ENCODE peak calls at places on chromosome 1, in eight cellular contexts. O, Z, R, T, S, U, V and C are unnamed samples. For H3K36me3, the result is how much of the 10 kb centered on the place peaks cover.

GRCh38 chr1:47580451-47580980 is 142.7 kb downstream of the FOXD2 start:
- DNase-seq in O (no peak), Z (no peak), R (peak), T (no peak), S (no peak), U (peak), V (no peak), C (no peak)

GRCh38 chr1:87744056-87744455 is 415.4 kb downstream of the LMO4 start:
- DNase-seq in O (no peak), Z (no peak), R (no peak), T (no peak), S (no peak), U (no peak), V (no peak), C (no peak)

GRCh38 chr1:5975133-5975880 is 16.9 kb downstream of the NPHP4 start:
- DNase-seq in O (no peak), Z (no peak), R (peak), T (peak), S (peak), U (peak), V (no peak), C (no peak)

GRCh38 chr1:205629751-205630150 is 2.1 kb downstream of the ELK4 start:
- DNase-seq in O (no peak), Z (no peak), R (no peak), T (no peak), S (no peak), U (no peak), V (no peak), C (no peak)

GRCh38 chr1:8822383-8823294 is 5.2 kb upstream of the RERE start:
- DNase-seq in O (peak), Z (no peak), R (peak), T (peak), S (peak), U (no peak), V (peak), C (no peak)

GRCh38 chr1:116909511-116910378 is at the start of gene PTGFRN:
- DNase-seq in O (no peak), Z (peak), R (peak), T (peak), S (peak), U (peak), V (no peak), C (peak)

GRCh38 chr1:7042322-7043231 is 257.3 kb downstream of the CAMTA1 start:
- DNase-seq in O (no peak), Z (no peak), R (peak), T (peak), S (peak), U (no peak), V (no peak), C (peak)

GRCh38 chr1:205493241-205494085 is 11.0 kb upstream of the CDK18 start:
- DNase-seq in O (peak), Z (no peak), R (no peak), T (peak), S (peak), U (no peak), V (peak), C (no peak)

GRCh38 chr1:230147253-230148193 is 80.5 kb downstream of the GALNT2 start:
- DNase-seq in O (no peak), Z (no peak), R (no peak), T (no peak), S (no peak), U (no peak), V (no peak), C (no peak)

GRCh38 chr1:16126160-16126559 is 29.7 kb downstream of the EPHA2 start:
- DNase-seq in O (no peak), Z (no peak), R (peak), T (no peak), S (no peak), U (no peak), V (no peak), C (no peak)

GRCh38 chr1:113018911-113019310 is 54.1 kb upstream of the LRIG2 start:
- DNase-seq in O (no peak), Z (no peak), R (no peak), T (no peak), S (no peak), U (no peak), V (no peak), C (no peak)

GRCh38 chr1:36137776-36138175 is 11.5 kb downstream of the TRAPPC3 start:
- DNase-seq in O (no peak), Z (no peak), R (no peak), T (no peak), S (no peak), U (no peak), V (no peak), C (no peak)

GRCh38 chr1:18701183-18701582 is 70.5 kb downstream of the PAX7 start:
- DNase-seq in O (no peak), Z (no peak), R (no peak), T (no peak), S (no peak), U (no peak), V (no peak), C (no peak)

GRCh38 chr1:27672750-27673112 is 739 bp upstream of the IFI6 start:
- DNase-seq in O (no peak), Z (no peak), R (no peak), T (no peak), S (peak), U (no peak), V (no peak), C (no peak)

GRCh38 chr1:43970911-43971310 is 1.1 kb downstream of the DPH2 start:
- DNase-seq in O (no peak), Z (no peak), R (no peak), T (no peak), S (no peak), U (peak), V (no peak), C (no peak)
- H3K4me3 ChIP-seq in O (peak), Z (peak), R (peak), T (peak), S (no peak), U (no peak), V (no peak), C (peak)

GRCh38 chr1:33142483-33143065 is 39.3 kb downstream of the TRIM62 start:
- DNase-seq in O (no peak), Z (no peak), R (peak), T (no peak), S (no peak), U (no peak), V (no peak), C (no peak)

GRCh38 chr1:33141781-33142180 is 40.1 kb downstream of the TRIM62 start:
- DNase-seq in O (no peak), Z (no peak), R (no peak), T (no peak), S (no peak), U (no peak), V (no peak), C (no peak)

GRCh38 chr1:33137800-33138199 is 44.0 kb downstream of the TRIM62 start:
- DNase-seq in O (no peak), Z (no peak), R (peak), T (no peak), S (peak), U (peak), V (no peak), C (no peak)

GRCh38 chr1:33141216-33141615 is 40.6 kb downstream of the TRIM62 start:
- DNase-seq in O (no peak), Z (no peak), R (no peak), T (no peak), S (no peak), U (no peak), V (no peak), C (no peak)

GRCh38 chr1:33140153-33141149 is 41.4 kb downstream of the TRIM62 start:
- DNase-seq in O (no peak), Z (no peak), R (peak), T (peak), S (peak), U (peak), V (no peak), C (no peak)
- TF ChIP-seq CTCF in O (peak), Z (no peak), R (peak), T (peak), S (peak), U (no peak), V (no peak), C (no peak)

DNA sequence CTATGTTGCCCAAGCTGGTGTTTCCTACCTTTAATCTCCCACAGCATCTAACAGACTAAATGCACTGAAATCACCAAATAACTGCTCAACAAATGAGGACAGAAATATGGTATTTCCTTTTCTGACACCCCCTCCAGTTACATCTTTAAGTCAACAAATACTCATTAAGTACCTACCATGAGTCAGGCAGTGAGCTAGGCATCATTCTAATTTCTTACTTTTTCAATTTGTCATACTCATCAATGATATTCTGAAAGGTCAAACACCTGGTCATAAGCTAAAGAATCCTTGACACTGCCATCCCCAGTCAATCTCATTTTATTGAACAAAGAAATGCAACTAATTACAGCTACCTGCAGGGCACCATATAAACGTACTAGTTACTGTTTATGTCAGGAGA is 36.6 kb downstream of the LUZP1 start:
- DNase-seq in O (no peak), Z (no peak), R (no peak), T (peak), S (no peak), U (no peak), V (no peak), C (no peak)
- H3K36me3 ChIP-seq in O (under half), Z (under half), R (under half), T (under half), S (under half), U (under half), V (under half), C (under half)

GRCh38 chr1:157045251-157046218 is at the start of gene ARHGEF11:
- DNase-seq in O (peak), Z (peak), R (peak), T (peak), S (peak), U (peak), V (peak), C (peak)

GRCh38 chr1:157040802-157041201 is 4.7 kb downstream of the ARHGEF11 start:
- DNase-seq in O (peak), Z (no peak), R (no peak), T (no peak), S (peak), U (no peak), V (no peak), C (no peak)

GRCh38 chr1:157044326-157044725 is 1.2 kb downstream of the ARHGEF11 start:
- DNase-seq in O (no peak), Z (no peak), R (no peak), T (no peak), S (no peak), U (no peak), V (no peak), C (no peak)

GRCh38 chr1:157043685-157044084 is 1.9 kb downstream of the ARHGEF11 start:
- DNase-seq in O (no peak), Z (no peak), R (no peak), T (no peak), S (no peak), U (no peak), V (no peak), C (no peak)

GRCh38 chr1:157042852-157043251 is 2.7 kb downstream of the ARHGEF11 start:
- DNase-seq in O (no peak), Z (no peak), R (no peak), T (no peak), S (no peak), U (no peak), V (no peak), C (no peak)
- H3K4me3 ChIP-seq in O (no peak), Z (peak), R (peak), T (no peak), S (no peak), U (peak), V (no peak), C (no peak)

GRCh38 chr1:94596260-94596659 is 54.7 kb upstream of the F3 start:
- DNase-seq in O (no peak), Z (no peak), R (peak), T (no peak), S (no peak), U (no peak), V (no peak), C (no peak)
- TF ChIP-seq CTCF in O (peak), Z (no peak), R (peak), T (no peak), S (no peak), U (no peak), V (no peak), C (no peak)

DNA sequence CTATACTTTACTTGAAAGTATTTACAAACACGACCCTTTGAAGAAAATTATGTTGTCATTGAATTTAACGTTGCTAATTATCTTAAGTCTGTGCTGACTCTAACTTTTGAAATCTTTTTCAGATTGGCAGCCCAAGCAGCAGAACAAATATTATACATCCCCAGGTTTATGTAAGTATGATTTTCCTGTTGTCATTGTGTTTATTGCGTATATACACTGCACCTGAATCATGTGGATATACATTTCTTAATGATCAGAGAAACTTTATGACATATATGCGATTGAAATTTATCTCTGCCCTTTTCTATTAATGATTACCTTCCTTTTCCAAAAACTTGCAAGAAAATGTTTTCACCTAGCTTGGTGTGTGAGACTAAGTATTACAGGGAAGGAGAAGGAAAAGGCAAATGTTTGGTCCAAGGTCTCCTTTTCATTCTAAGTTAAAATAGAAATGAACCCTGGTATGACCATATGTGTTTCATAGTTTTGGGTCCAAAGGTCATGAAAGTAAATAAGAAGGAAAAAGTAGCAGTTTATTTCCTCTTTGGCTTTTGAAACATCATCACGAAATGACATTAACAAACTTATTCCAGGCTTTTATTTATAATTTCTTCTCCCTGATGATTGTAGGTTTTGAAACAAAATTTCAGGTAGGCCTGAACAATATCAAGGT is 116.8 kb downstream of the VPS13D start:
- DNase-seq in O (no peak), Z (no peak), R (no peak), T (no peak), S (no peak), U (no peak), V (no peak), C (no peak)
- H3K36me3 ChIP-seq in O (under half), Z (under half), R (half or more), T (under half), S (under half), U (under half), V (under half), C (under half)